ENCODE peak calls at places on chromosome 13, in six cellular contexts. One of them, this sample, is unnamed. For H3K36me3, the result is how much of the 10 kb centered on the place peaks cover.

GRCh38 chr13:98742961-98743360 is 9.5 kb downstream of the SLC15A1 start:
- DNase-seq in heart left ventricle: no peak
- DNase-seq in Peyer's patch: no peak
- DNase-seq in fibroblast of lung: no peak
- DNase-seq in mesendoderm: no peak
- DNase-seq in astrocyte: no peak
- DNase-seq in this sample: no peak

GRCh38 chr13:56009418-56009817 is 1131.3 kb upstream of the PRR20A start:
- DNase-seq in mesendoderm: no peak
- DNase-seq in astrocyte: no peak
- DNase-seq in Peyer's patch: no peak
- DNase-seq in heart left ventricle: no peak
- DNase-seq in fibroblast of lung: no peak
- DNase-seq in this sample: no peak

GRCh38 chr13:85586856-85587255 is 212.4 kb downstream of the SLITRK6 start:
- DNase-seq in mesendoderm: no peak
- DNase-seq in fibroblast of lung: no peak
- DNase-seq in astrocyte: no peak
- DNase-seq in heart left ventricle: no peak
- DNase-seq in Peyer's patch: no peak
- DNase-seq in this sample: no peak

GRCh38 chr13:36880961-36881360 is 39.1 kb downstream of the SMAD9 start:
- DNase-seq in mesendoderm: no peak
- DNase-seq in Peyer's patch: no peak
- DNase-seq in astrocyte: no peak
- DNase-seq in heart left ventricle: no peak
- DNase-seq in fibroblast of lung: peak
- DNase-seq in this sample: no peak

GRCh38 chr13:86020350-86021002 is 221.3 kb upstream of the SLITRK6 start:
- DNase-seq in heart left ventricle: no peak
- DNase-seq in astrocyte: peak
- DNase-seq in fibroblast of lung: peak
- DNase-seq in mesendoderm: no peak
- DNase-seq in Peyer's patch: no peak
- DNase-seq in this sample: peak

GRCh38 chr13:80161219-80161618 is 179.7 kb downstream of the SPRY2 start:
- DNase-seq in heart left ventricle: no peak
- DNase-seq in astrocyte: no peak
- DNase-seq in fibroblast of lung: no peak
- DNase-seq in Peyer's patch: no peak
- DNase-seq in mesendoderm: no peak
- DNase-seq in this sample: no peak

GRCh38 chr13:99311748-99312492 is 4.7 kb upstream of the GPR183 start:
- DNase-seq in Peyer's patch: no peak
- DNase-seq in mesendoderm: no peak
- DNase-seq in heart left ventricle: no peak
- DNase-seq in astrocyte: no peak
- DNase-seq in fibroblast of lung: no peak
- DNase-seq in this sample: no peak

GRCh38 chr13:27151798-27152599 is 19.6 kb downstream of the USP12 start:
- DNase-seq in astrocyte: peak
- DNase-seq in fibroblast of lung: peak
- DNase-seq in mesendoderm: no peak
- DNase-seq in Peyer's patch: no peak
- DNase-seq in heart left ventricle: no peak
- DNase-seq in this sample: peak

GRCh38 chr13:59356607-59357006 is 807.1 kb downstream of the DIAPH3 start:
- DNase-seq in fibroblast of lung: peak
- DNase-seq in mesendoderm: no peak
- DNase-seq in Peyer's patch: no peak
- DNase-seq in astrocyte: peak
- DNase-seq in heart left ventricle: peak
- DNase-seq in this sample: peak

GRCh38 chr13:23945612-23946011 is 48.3 kb upstream of the C1QTNF9B start:
- DNase-seq in mesendoderm: no peak
- DNase-seq in astrocyte: no peak
- DNase-seq in heart left ventricle: no peak
- DNase-seq in Peyer's patch: no peak
- DNase-seq in fibroblast of lung: no peak
- DNase-seq in this sample: no peak

GRCh38 chr13:33186851-33187250 is 98.7 kb downstream of the STARD13 start:
- DNase-seq in astrocyte: peak
- DNase-seq in mesendoderm: peak
- DNase-seq in Peyer's patch: no peak
- DNase-seq in fibroblast of lung: peak
- DNase-seq in heart left ventricle: no peak
- DNase-seq in this sample: peak

GRCh38 chr13:31930901-31931522 is 100.6 kb upstream of the FRY start:
- DNase-seq in heart left ventricle: no peak
- DNase-seq in Peyer's patch: no peak
- DNase-seq in fibroblast of lung: peak
- DNase-seq in astrocyte: peak
- DNase-seq in mesendoderm: peak
- DNase-seq in this sample: no peak

GRCh38 chr13:96677029-96677428 is 317.2 kb downstream of the OXGR1 start:
- DNase-seq in Peyer's patch: no peak
- DNase-seq in astrocyte: no peak
- DNase-seq in heart left ventricle: no peak
- DNase-seq in mesendoderm: no peak
- DNase-seq in fibroblast of lung: no peak
- DNase-seq in this sample: no peak

GRCh38 chr13:113930711-113931637 is 42.9 kb downstream of the C13orf46 start:
- DNase-seq in heart left ventricle: no peak
- DNase-seq in fibroblast of lung: no peak
- DNase-seq in mesendoderm: no peak
- DNase-seq in astrocyte: no peak
- DNase-seq in Peyer's patch: peak
- DNase-seq in this sample: no peak

GRCh38 chr13:32001392-32001768 is 30.2 kb upstream of the FRY start:
- DNase-seq in astrocyte: peak
- DNase-seq in mesendoderm: peak
- DNase-seq in fibroblast of lung: peak
- DNase-seq in Peyer's patch: no peak
- DNase-seq in heart left ventricle: peak
- DNase-seq in this sample: peak

GRCh38 chr13:42883142-42883541 is 101.8 kb downstream of the FAM216B start:
- DNase-seq in fibroblast of lung: no peak
- DNase-seq in heart left ventricle: no peak
- DNase-seq in astrocyte: no peak
- DNase-seq in Peyer's patch: no peak
- DNase-seq in mesendoderm: no peak
- DNase-seq in this sample: peak

GRCh38 chr13:44277459-44277858 is 96.2 kb upstream of the SERP2 start:
- DNase-seq in mesendoderm: no peak
- DNase-seq in fibroblast of lung: no peak
- DNase-seq in heart left ventricle: no peak
- DNase-seq in Peyer's patch: no peak
- DNase-seq in astrocyte: no peak
- DNase-seq in this sample: no peak

GRCh38 chr13:113927661-113928581 is 46.0 kb downstream of the C13orf46 start:
- DNase-seq in mesendoderm: no peak
- DNase-seq in fibroblast of lung: peak
- DNase-seq in astrocyte: peak
- DNase-seq in Peyer's patch: peak
- DNase-seq in heart left ventricle: peak
- DNase-seq in this sample: peak

GRCh38 chr13:24264976-24265375 is 44.4 kb upstream of the C1QTNF9 start:
- DNase-seq in mesendoderm: no peak
- DNase-seq in Peyer's patch: no peak
- DNase-seq in astrocyte: no peak
- DNase-seq in fibroblast of lung: no peak
- DNase-seq in heart left ventricle: no peak
- DNase-seq in this sample: no peak

GRCh38 chr13:98722958-98723357 is 29.5 kb downstream of the SLC15A1 start:
- DNase-seq in heart left ventricle: no peak
- DNase-seq in mesendoderm: no peak
- DNase-seq in astrocyte: no peak
- DNase-seq in fibroblast of lung: no peak
- DNase-seq in Peyer's patch: no peak
- DNase-seq in this sample: no peak

GRCh38 chr13:97003071-97003470 is 8.8 kb upstream of the OXGR1 start:
- DNase-seq in astrocyte: peak
- DNase-seq in heart left ventricle: no peak
- DNase-seq in fibroblast of lung: peak
- DNase-seq in Peyer's patch: no peak
- DNase-seq in mesendoderm: no peak
- DNase-seq in this sample: no peak

GRCh38 chr13:93716623-93717022 is 490.0 kb downstream of the GPC6 start:
- DNase-seq in heart left ventricle: no peak
- DNase-seq in Peyer's patch: no peak
- DNase-seq in fibroblast of lung: peak
- DNase-seq in astrocyte: no peak
- DNase-seq in mesendoderm: no peak
- DNase-seq in this sample: no peak

GRCh38 chr13:70568571-70568970 is 460.3 kb upstream of the KLHL1 start:
- DNase-seq in astrocyte: peak
- DNase-seq in Peyer's patch: no peak
- DNase-seq in heart left ventricle: no peak
- DNase-seq in fibroblast of lung: peak
- DNase-seq in mesendoderm: peak
- DNase-seq in this sample: peak

GRCh38 chr13:90091611-90092010 is 1255.9 kb upstream of the MIR17HG start:
- DNase-seq in astrocyte: no peak
- DNase-seq in mesendoderm: no peak
- DNase-seq in fibroblast of lung: no peak
- DNase-seq in Peyer's patch: no peak
- DNase-seq in heart left ventricle: no peak
- DNase-seq in this sample: no peak

GRCh38 chr13:107023335-107023734 is 455.4 kb upstream of the ARGLU1 start:
- DNase-seq in heart left ventricle: no peak
- DNase-seq in fibroblast of lung: no peak
- DNase-seq in Peyer's patch: no peak
- DNase-seq in mesendoderm: no peak
- DNase-seq in astrocyte: no peak
- DNase-seq in this sample: no peak

GRCh38 chr13:106520205-106521004 is 15.1 kb downstream of the EFNB2 start:
- DNase-seq in astrocyte: no peak
- DNase-seq in Peyer's patch: no peak
- DNase-seq in mesendoderm: no peak
- DNase-seq in fibroblast of lung: no peak
- DNase-seq in heart left ventricle: no peak
- DNase-seq in this sample: no peak

GRCh38 chr13:77019756-77020155 is 7.2 kb downstream of the FBXL3 start:
- DNase-seq in fibroblast of lung: no peak
- DNase-seq in Peyer's patch: no peak
- DNase-seq in mesendoderm: no peak
- DNase-seq in astrocyte: no peak
- DNase-seq in heart left ventricle: no peak
- DNase-seq in this sample: no peak
- H3K36me3 ChIP-seq in fibroblast of lung: under half
- H3K36me3 ChIP-seq in Peyer's patch: under half
- H3K36me3 ChIP-seq in mesendoderm: under half
- H3K36me3 ChIP-seq in astrocyte: under half
- H3K36me3 ChIP-seq in heart left ventricle: half or more
- H3K36me3 ChIP-seq in this sample: under half

GRCh38 chr13:45975337-45975736 is 77.2 kb downstream of the ZC3H13 start:
- DNase-seq in astrocyte: no peak
- DNase-seq in heart left ventricle: no peak
- DNase-seq in mesendoderm: no peak
- DNase-seq in fibroblast of lung: no peak
- DNase-seq in Peyer's patch: no peak
- DNase-seq in this sample: no peak

GRCh38 chr13:45974500-45974899 is 78.0 kb downstream of the ZC3H13 start:
- DNase-seq in astrocyte: no peak
- DNase-seq in mesendoderm: no peak
- DNase-seq in fibroblast of lung: no peak
- DNase-seq in heart left ventricle: no peak
- DNase-seq in Peyer's patch: no peak
- DNase-seq in this sample: no peak
- H3K36me3 ChIP-seq in astrocyte: under half
- H3K36me3 ChIP-seq in mesendoderm: under half
- H3K36me3 ChIP-seq in fibroblast of lung: under half
- H3K36me3 ChIP-seq in heart left ventricle: half or more
- H3K36me3 ChIP-seq in Peyer's patch: under half
- H3K36me3 ChIP-seq in this sample: under half

DNA sequence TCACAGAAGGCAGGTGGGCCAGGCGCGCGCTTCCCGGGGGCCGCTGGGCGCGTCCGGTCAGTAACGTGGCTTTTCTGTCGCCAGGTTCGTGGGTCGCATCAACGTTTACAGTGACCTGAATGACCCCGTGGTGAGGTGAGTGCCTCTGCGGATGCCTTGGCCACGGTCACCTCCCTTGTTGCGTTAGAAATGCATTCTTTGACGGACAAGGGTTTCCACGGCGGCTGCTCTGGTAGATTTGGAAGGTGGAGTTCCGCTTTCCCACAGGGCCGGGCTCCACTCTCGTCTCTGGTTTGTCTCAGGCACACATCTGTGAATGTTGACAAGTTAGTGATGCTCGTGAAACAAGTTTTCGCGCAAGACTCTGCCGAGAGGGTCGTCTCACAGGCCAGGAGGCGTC is 130.0 kb downstream of the ATP11A start:
- DNase-seq in heart left ventricle: no peak
- DNase-seq in fibroblast of lung: no peak
- DNase-seq in Peyer's patch: no peak
- DNase-seq in mesendoderm: no peak
- DNase-seq in astrocyte: no peak
- DNase-seq in this sample: no peak
- H3K36me3 ChIP-seq in heart left ventricle: half or more
- H3K36me3 ChIP-seq in fibroblast of lung: under half
- H3K36me3 ChIP-seq in Peyer's patch: under half
- H3K36me3 ChIP-seq in mesendoderm: under half
- H3K36me3 ChIP-seq in astrocyte: under half
- H3K36me3 ChIP-seq in this sample: under half

GRCh38 chr13:46355906-46356305 is 31.1 kb downstream of the RUBCNL start:
- DNase-seq in Peyer's patch: no peak
- DNase-seq in mesendoderm: no peak
- DNase-seq in fibroblast of lung: peak
- DNase-seq in astrocyte: peak
- DNase-seq in heart left ventricle: no peak
- DNase-seq in this sample: no peak

GRCh38 chr13:46350003-46350402 is 37.0 kb downstream of the RUBCNL start:
- DNase-seq in fibroblast of lung: no peak
- DNase-seq in heart left ventricle: no peak
- DNase-seq in astrocyte: no peak
- DNase-seq in Peyer's patch: no peak
- DNase-seq in mesendoderm: no peak
- DNase-seq in this sample: no peak

GRCh38 chr13:46355088-46355468 is 32.0 kb downstream of the RUBCNL start:
- DNase-seq in Peyer's patch: no peak
- DNase-seq in heart left ventricle: no peak
- DNase-seq in astrocyte: no peak
- DNase-seq in fibroblast of lung: no peak
- DNase-seq in mesendoderm: no peak
- DNase-seq in this sample: no peak

GRCh38 chr13:46354143-46355087 is 32.6 kb downstream of the RUBCNL start:
- DNase-seq in Peyer's patch: no peak
- DNase-seq in mesendoderm: no peak
- DNase-seq in heart left ventricle: no peak
- DNase-seq in fibroblast of lung: peak
- DNase-seq in astrocyte: peak
- DNase-seq in this sample: peak

DNA sequence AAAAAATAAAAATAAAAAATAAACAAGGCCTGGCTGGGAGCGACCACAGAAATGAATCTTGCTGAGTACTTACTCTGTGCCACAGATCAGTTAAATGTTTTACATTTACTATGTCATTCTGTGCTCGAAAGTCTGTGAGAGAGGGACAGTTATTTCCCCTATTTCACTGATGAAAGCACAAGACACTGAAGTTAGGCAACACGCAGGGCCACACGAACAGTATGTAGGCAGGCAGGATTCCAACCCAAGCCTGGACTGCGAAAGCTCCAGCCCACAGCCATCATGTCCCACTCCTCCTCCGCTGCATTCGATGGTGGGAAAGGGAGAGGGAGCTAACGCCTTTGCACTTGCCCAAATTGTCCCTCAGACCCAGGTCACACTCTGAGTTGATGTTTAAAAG is 34.2 kb downstream of the RUBCNL start:
- DNase-seq in astrocyte: no peak
- DNase-seq in fibroblast of lung: no peak
- DNase-seq in mesendoderm: no peak
- DNase-seq in heart left ventricle: no peak
- DNase-seq in Peyer's patch: no peak
- DNase-seq in this sample: no peak
- H3K36me3 ChIP-seq in astrocyte: under half
- H3K36me3 ChIP-seq in fibroblast of lung: under half
- H3K36me3 ChIP-seq in mesendoderm: under half
- H3K36me3 ChIP-seq in heart left ventricle: under half
- H3K36me3 ChIP-seq in Peyer's patch: under half
- H3K36me3 ChIP-seq in this sample: under half